ENCODE peak calls at places on chromosome 1, in four cellular contexts. O is NAMALWA, A is Caki2, T is KBM-7. U is an unnamed sample.

GRCh38 chr1:247332215-247332900 is 691 bp upstream of the ZNF496 start:
- DNase-seq in A (peak; percentile 27), O (peak; percentile 64), T (peak; percentile 42), U (peak; percentile 56)

GRCh38 chr1:209688746-209689234 is 13.6 kb downstream of the G0S2 start:
- DNase-seq in A (peak; percentile 61), T (no peak), O (no peak), U (no peak)

GRCh38 chr1:228861830-228862176 is 126.5 kb downstream of the RHOU start:
- DNase-seq in T (no peak), O (no peak), A (no peak), U (no peak)

GRCh38 chr1:9518454-9518998 is 20.7 kb upstream of the SLC25A33 start:
- DNase-seq in A (no peak), T (no peak), O (no peak), U (no peak)

GRCh38 chr1:184437306-184437705 is 50.5 kb downstream of the C1orf21 start:
- DNase-seq in O (no peak), A (no peak), T (no peak), U (no peak)

GRCh38 chr1:59057211-59057694 is 239.6 kb upstream of the FGGY start:
- DNase-seq in A (peak; percentile 16), O (peak; percentile 42), T (no peak), U (peak; percentile 78)

GRCh38 chr1:1069061-1069710 is 4.9 kb downstream of the RNF223 start:
- DNase-seq in O (peak; percentile 91), A (peak; percentile 89), T (peak; percentile 83), U (peak; percentile 65)

GRCh38 chr1:198669023-198669698 is 30.3 kb downstream of the PTPRC start:
- DNase-seq in O (peak; percentile 53), T (peak; percentile 32), A (peak; percentile 62), U (no peak)

GRCh38 chr1:232179896-232180760 is 449.8 kb downstream of the SIPA1L2 start:
- DNase-seq in A (no peak), T (no peak), O (no peak), U (no peak)

GRCh38 chr1:26710811-26711210 is 15.0 kb downstream of the ARID1A start:
- DNase-seq in O (no peak), T (no peak), A (no peak), U (no peak)

GRCh38 chr1:41525891-41526587 is 41.6 kb upstream of the EDN2 start:
- DNase-seq in O (no peak), A (no peak), T (no peak), U (no peak)

GRCh38 chr1:245984390-245985155 is 522.5 kb downstream of the SMYD3 start:
- DNase-seq in O (no peak), A (no peak), T (no peak), U (peak; percentile 8)

GRCh38 chr1:109732390-109732763 is 8.5 kb downstream of the GSTM3 start:
- DNase-seq in A (no peak), O (no peak), T (no peak), U (no peak)

GRCh38 chr1:155934933-155935590 is 849 bp upstream of the KHDC4 start:
- DNase-seq in T (no peak), A (peak; percentile 78), O (no peak), U (peak; percentile 47)

GRCh38 chr1:183234660-183235476 is 48.8 kb downstream of the LAMC2 start:
- DNase-seq in A (peak; percentile 90), O (peak; percentile 40), T (peak; percentile 7), U (peak; percentile 54)

GRCh38 chr1:2214541-2215241 is 13.4 kb upstream of the SKI start:
- DNase-seq in A (no peak), O (no peak), T (no peak), U (no peak)

GRCh38 chr1:11767932-11768704 is 6.1 kb downstream of the C1orf167 start:
- DNase-seq in A (no peak), O (no peak), T (no peak), U (no peak)

GRCh38 chr1:78726686-78727085 is 77.1 kb downstream of the IFI44 start:
- DNase-seq in A (no peak), O (no peak), T (no peak), U (no peak)

GRCh38 chr1:43275826-43276620 is 6.2 kb downstream of the TMEM125 start:
- DNase-seq in A (no peak), T (no peak), O (no peak), U (no peak)

GRCh38 chr1:3387401-3387800 is 67.1 kb upstream of the ARHGEF16 start:
- DNase-seq in A (no peak), O (no peak), T (no peak), U (no peak)

GRCh38 chr1:30759718-30760281 is 2.2 kb upstream of the LAPTM5 start:
- DNase-seq in A (no peak), T (no peak), O (peak; percentile 74), U (no peak)

GRCh38 chr1:117633068-117633345 is 27.2 kb downstream of the TENT5C start:
- DNase-seq in A (no peak), T (no peak), O (no peak), U (no peak)

GRCh38 chr1:210332233-210332632 is 3.5 kb downstream of the HHAT start:
- DNase-seq in A (no peak), T (no peak), O (no peak), U (no peak)

GRCh38 chr1:220113136-220113695 is 19.3 kb downstream of the IARS2 start:
- DNase-seq in O (peak; percentile 78), A (no peak), T (peak; percentile 30), U (no peak)

GRCh38 chr1:177256153-177256814 is 85.5 kb downstream of the BRINP2 start:
- DNase-seq in O (peak; percentile 18), A (peak; percentile 97), T (peak; percentile 38), U (peak; percentile 5)

GRCh38 chr1:53332833-53333232 is 5.0 kb upstream of the LRP8 start:
- DNase-seq in T (no peak), O (no peak), A (no peak), U (no peak)

GRCh38 chr1:178938959-178939317 is 68.1 kb upstream of the ANGPTL1 start:
- DNase-seq in A (no peak), T (no peak), O (no peak), U (no peak)

GRCh38 chr1:30267046-30267445 is 456.3 kb downstream of the MATN1 start:
- DNase-seq in T (no peak), O (no peak), A (no peak), U (no peak)

GRCh38 chr1:185314416-185314815 is 2.6 kb downstream of the IVNS1ABP start:
- DNase-seq in O (no peak), A (peak; percentile 26), T (no peak), U (no peak)

GRCh38 chr1:245512980-245513578 is 358.3 kb downstream of the KIF26B start:
- DNase-seq in O (peak; percentile 28), T (peak; percentile 27), A (no peak), U (no peak)

GRCh38 chr1:12174789-12175455 is 8.1 kb downstream of the TNFRSF1B start:
- DNase-seq in T (peak; percentile 21), O (no peak), A (no peak), U (no peak)

GRCh38 chr1:208997726-208998312 is 585.7 kb upstream of the CAMK1G start:
- DNase-seq in T (no peak), O (no peak), A (no peak), U (peak; percentile 6)

GRCh38 chr1:154573168-154573510 is 5.6 kb downstream of the CHRNB2 start:
- DNase-seq in O (no peak), T (no peak), A (no peak), U (no peak)

GRCh38 chr1:108831225-108831624 is 25.7 kb downstream of the AKNAD1 start:
- DNase-seq in O (no peak), T (no peak), A (no peak), U (no peak)

GRCh38 chr1:225341642-225342041 is 86.2 kb downstream of the LBR start:
- DNase-seq in A (no peak), T (no peak), O (no peak), U (no peak)

GRCh38 chr1:169107673-169108160 is 1.2 kb downstream of the ATP1B1 start:
- DNase-seq in T (no peak), A (peak; percentile 64), O (no peak), U (no peak)